ENCODE peak calls at places on chromosome 3, in seven cellular contexts. U is hepatocyte, D is neural progenitor cell, N is SK-N-SH, R is OCI-LY7, S is GM23248, P is GM23338. H is an unnamed sample.

GRCh38 chr3:24235121-24235520 is 259.5 kb downstream of the THRB start:
- DNase-seq in U (peak), D (no peak), N (no peak), R (no peak), S (no peak), P (no peak), H (peak)

GRCh38 chr3:83065861-83066260 is 1304.4 kb upstream of the GBE1 start:
- DNase-seq in U (no peak), D (no peak), N (no peak), R (no peak), S (no peak), P (no peak), H (peak)

GRCh38 chr3:106635271-106635670 is 742.0 kb upstream of the CCDC54 start:
- DNase-seq in U (no peak), D (no peak), N (no peak), R (no peak), S (peak), P (no peak), H (peak)

GRCh38 chr3:57004154-57004730 is 56.2 kb upstream of the SPATA12 start:
- DNase-seq in U (no peak), D (no peak), N (peak), R (no peak), S (no peak), P (no peak), H (no peak)

GRCh38 chr3:153901152-153901551 is 220.0 kb upstream of the ARHGEF26 start:
- DNase-seq in U (no peak), D (no peak), N (no peak), R (no peak), S (peak), P (no peak), H (peak)

GRCh38 chr3:146658841-146659240 is 53.7 kb upstream of the PLSCR5 start:
- DNase-seq in U (no peak), D (no peak), N (no peak), R (no peak), S (no peak), P (no peak), H (peak)

GRCh38 chr3:124441766-124442165 is 288.5 kb upstream of the UMPS start:
- DNase-seq in U (no peak), D (no peak), N (no peak), R (no peak), S (no peak), P (peak), H (no peak)

GRCh38 chr3:132660056-132660744 is at the start of gene UBA5:
- DNase-seq in U (peak), D (peak), N (peak), R (peak), S (peak), P (peak), H (peak)

GRCh38 chr3:185549651-185550111 is 2.7 kb downstream of the LIPH start:
- DNase-seq in U (no peak), D (no peak), N (no peak), R (no peak), S (peak), P (no peak), H (peak)

GRCh38 chr3:23650371-23651140 is 155.2 kb upstream of the UBE2E1 start:
- DNase-seq in U (no peak), D (no peak), N (no peak), R (no peak), S (peak), P (no peak), H (peak)

GRCh38 chr3:187490366-187490765 is 122.2 kb downstream of the RTP4 start:
- DNase-seq in U (no peak), D (no peak), N (no peak), R (no peak), S (no peak), P (no peak), H (no peak)

GRCh38 chr3:98450372-98450771 is 12.6 kb upstream of the OR5K1 start:
- DNase-seq in U (no peak), D (no peak), N (no peak), R (no peak), S (no peak), P (no peak), H (no peak)

GRCh38 chr3:128557531-128558280 is 64.7 kb upstream of the GATA2 start:
- DNase-seq in U (no peak), D (no peak), N (no peak), R (no peak), S (no peak), P (no peak), H (no peak)

GRCh38 chr3:173993299-173993698 is 595.8 kb downstream of the NLGN1 start:
- DNase-seq in U (peak), D (no peak), N (peak), R (no peak), S (peak), P (peak), H (peak)

GRCh38 chr3:69364354-69364753 is 21.5 kb downstream of the FRMD4B start:
- DNase-seq in U (no peak), D (no peak), N (peak), R (no peak), S (peak), P (no peak), H (peak)

GRCh38 chr3:141449424-141449823 is 37.4 kb upstream of the RASA2 start:
- DNase-seq in U (no peak), D (no peak), N (peak), R (no peak), S (no peak), P (no peak), H (no peak)

GRCh38 chr3:81592101-81592500 is 169.3 kb downstream of the GBE1 start:
- DNase-seq in U (no peak), D (no peak), N (no peak), R (no peak), S (peak), P (peak), H (peak)

GRCh38 chr3:185393055-185393454 is 30.1 kb downstream of the MAP3K13 start:
- DNase-seq in U (no peak), D (no peak), N (no peak), R (no peak), S (no peak), P (no peak), H (no peak)

GRCh38 chr3:118907909-118908308 is 126.7 kb downstream of the IGSF11 start:
- DNase-seq in U (no peak), D (no peak), N (no peak), R (no peak), S (no peak), P (peak), H (no peak)

GRCh38 chr3:39127907-39128303 is 20.4 kb downstream of the TTC21A start:
- DNase-seq in U (no peak), D (no peak), N (no peak), R (peak), S (no peak), P (no peak), H (no peak)

GRCh38 chr3:39127296-39127906 is 19.9 kb downstream of the TTC21A start:
- DNase-seq in U (no peak), D (no peak), N (no peak), R (no peak), S (no peak), P (no peak), H (no peak)

GRCh38 chr3:39125837-39126500 is 18.5 kb downstream of the TTC21A start:
- DNase-seq in U (no peak), D (no peak), N (no peak), R (no peak), S (peak), P (no peak), H (peak)

GRCh38 chr3:39124876-39125836 is 17.7 kb downstream of the TTC21A start:
- DNase-seq in U (peak), D (peak), N (no peak), R (no peak), S (peak), P (peak), H (peak)

DNA sequence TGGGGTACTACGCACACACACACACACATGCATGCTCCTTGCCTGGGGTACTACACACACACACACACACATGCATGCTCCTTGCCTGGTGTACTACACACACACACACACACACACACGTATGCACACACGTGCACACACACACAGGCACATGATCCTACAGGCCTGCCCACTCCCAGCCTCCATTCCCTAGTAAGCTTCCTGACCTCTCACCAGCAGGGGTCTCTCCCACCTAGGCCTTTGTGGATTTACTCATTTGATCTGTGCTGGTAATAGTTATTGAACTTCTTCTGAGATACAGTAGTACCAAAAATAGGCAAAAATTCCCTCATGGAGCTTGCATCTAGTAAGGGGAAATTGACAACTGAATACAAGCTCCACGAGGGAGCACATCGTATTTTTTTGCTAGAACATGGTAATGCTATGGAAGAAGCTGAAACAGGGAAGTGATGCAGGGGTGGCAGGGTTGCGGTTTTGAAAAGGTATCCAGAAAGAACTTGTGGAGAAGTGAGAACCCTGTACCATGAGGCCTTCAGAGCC is 19.1 kb downstream of the TTC21A start:
- DNase-seq in U (peak), D (peak), N (peak), R (peak), S (peak), P (peak), H (peak)
- TF ChIP-seq EZH2phosphoT487 in U (no peak), D (no peak), N (no peak), R (no peak), S (no peak), P (no peak), H (no peak)

GRCh38 chr3:114551770-114552526 is 258.1 kb downstream of the TIGIT start:
- DNase-seq in U (no peak), D (no peak), N (no peak), R (no peak), S (peak), P (no peak), H (peak)

GRCh38 chr3:114552527-114552812 is 258.6 kb downstream of the TIGIT start:
- DNase-seq in U (peak), D (no peak), N (no peak), R (no peak), S (no peak), P (no peak), H (no peak)

GRCh38 chr3:114556832-114557231 is 263.0 kb downstream of the TIGIT start:
- DNase-seq in U (no peak), D (no peak), N (no peak), R (no peak), S (no peak), P (no peak), H (no peak)

GRCh38 chr3:114553949-114554593 is 260.2 kb downstream of the TIGIT start:
- DNase-seq in U (no peak), D (no peak), N (no peak), R (no peak), S (peak), P (no peak), H (no peak)

DNA sequence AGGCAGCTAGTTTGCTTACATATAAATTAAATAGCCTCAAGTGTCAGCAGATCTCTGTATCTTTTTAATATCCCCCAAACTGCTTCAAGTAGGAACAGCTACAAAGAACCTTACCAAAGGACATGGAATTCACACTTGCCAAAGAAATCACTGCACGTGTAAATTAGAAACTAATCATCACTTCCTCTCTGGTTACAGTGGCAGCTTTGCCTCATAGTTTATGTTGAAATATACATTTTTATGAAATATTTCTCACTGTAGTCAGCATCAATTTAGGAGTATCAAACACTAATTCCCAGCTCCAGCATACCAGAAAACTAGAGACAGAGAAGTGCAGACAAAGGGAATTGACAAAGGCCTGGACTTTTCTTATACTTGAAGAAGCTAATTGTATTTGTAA is 260.9 kb downstream of the TIGIT start:
- DNase-seq in U (no peak), D (no peak), N (no peak), R (no peak), S (peak), P (no peak), H (no peak)
- TF ChIP-seq EZH2phosphoT487 in U (no peak), D (no peak), N (no peak), R (no peak), S (no peak), P (no peak), H (no peak)

DNA sequence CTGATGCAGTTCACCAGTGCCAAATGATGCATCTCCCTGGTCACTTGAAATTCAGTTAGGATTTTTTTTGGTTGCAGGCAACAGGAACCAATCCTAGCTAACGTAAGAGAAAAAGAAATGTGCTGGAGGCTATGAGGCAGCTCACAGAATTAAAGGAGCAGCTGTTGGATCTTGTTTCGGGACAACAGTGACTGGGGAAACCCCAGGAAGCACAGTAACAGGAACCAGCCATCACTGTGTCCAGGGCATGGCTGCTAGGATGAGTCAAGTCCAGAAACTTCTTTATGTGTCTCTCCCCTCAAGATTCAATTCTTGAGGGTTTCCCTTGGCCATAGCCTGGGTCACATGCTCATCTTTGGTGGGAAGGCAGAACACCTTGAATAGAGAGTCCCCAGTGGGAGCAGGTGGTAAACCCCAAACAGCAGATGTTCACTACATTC is 39.0 kb downstream of the CHST2 start:
- DNase-seq in U (no peak), D (no peak), N (no peak), R (no peak), S (peak), P (no peak), H (no peak)
- TF ChIP-seq EZH2phosphoT487 in U (no peak), D (no peak), N (no peak), R (no peak), S (no peak), P (no peak), H (no peak)

GRCh38 chr3:168909260-168909659 is 754.3 kb downstream of the MECOM start:
- DNase-seq in U (no peak), D (no peak), N (no peak), R (no peak), S (peak), P (no peak), H (no peak)

GRCh38 chr3:168914662-168915061 is 748.9 kb downstream of the MECOM start:
- DNase-seq in U (no peak), D (no peak), N (no peak), R (no peak), S (peak), P (peak), H (peak)
- TF ChIP-seq EZH2phosphoT487 in U (no peak), D (no peak), N (no peak), R (no peak), S (no peak), P (no peak), H (no peak)

DNA sequence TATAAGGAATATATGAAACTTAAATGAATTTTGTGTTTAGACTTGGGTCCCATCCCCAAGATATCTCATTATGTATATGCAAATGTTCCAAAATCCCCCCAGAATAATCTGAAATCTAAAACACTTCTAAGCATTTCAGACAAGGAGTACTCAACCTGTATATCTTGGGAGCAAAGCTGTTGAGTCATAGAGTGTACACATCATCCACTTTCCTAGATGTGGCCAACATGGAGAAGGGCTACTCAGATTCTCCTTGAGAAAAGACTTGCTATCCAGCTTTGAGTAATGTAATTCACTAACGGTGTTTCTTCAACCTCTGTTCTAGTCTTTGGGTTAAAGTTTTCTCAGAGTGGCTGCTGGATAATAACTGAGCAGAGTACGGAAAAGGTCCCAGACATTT is 215.5 kb upstream of the POU1F1 start:
- DNase-seq in U (no peak), D (no peak), N (no peak), R (no peak), S (peak), P (no peak), H (peak)
- TF ChIP-seq EZH2phosphoT487 in U (no peak), D (no peak), N (no peak), R (no peak), S (no peak), P (no peak), H (no peak)

DNA sequence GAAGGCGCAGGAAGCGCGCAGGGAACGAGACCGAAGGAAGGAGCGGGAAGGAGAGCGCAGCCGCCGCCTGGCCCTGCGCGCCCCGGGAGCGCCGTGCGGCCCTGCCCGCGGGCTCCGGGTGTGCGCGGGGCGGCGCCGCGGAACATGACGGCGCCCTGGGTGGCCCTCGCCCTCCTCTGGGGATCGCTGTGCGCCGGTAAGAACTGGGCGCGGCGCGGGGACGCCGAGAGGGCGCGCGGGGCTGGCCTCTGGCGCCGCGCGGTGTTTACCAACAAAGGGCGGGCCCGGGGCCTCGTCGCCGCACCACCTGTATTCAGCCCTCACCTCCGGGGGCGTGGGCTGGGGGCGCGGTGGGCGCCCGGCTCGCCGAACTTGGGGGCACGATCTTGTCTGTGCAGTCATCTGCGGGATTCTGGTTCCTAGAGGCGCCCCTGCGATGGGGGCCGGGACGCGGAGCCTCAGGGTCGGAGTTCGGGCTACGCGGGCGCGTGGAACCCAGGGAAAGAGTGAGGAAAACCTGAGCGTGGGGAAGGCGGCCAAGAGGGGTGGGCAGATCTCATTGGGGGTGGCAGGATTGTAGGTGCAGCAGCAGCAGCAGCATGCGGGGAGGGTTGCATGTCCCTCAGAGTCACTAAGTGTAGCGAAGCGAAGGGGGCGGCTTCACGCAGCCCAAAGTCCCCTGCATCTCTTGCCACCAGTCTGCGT is 641 bp downstream of the ACVR2B start:
- DNase-seq in U (peak), D (peak), N (peak), R (peak), S (peak), P (peak), H (peak)
- TF ChIP-seq EZH2phosphoT487 in U (no peak), D (no peak), N (no peak), R (no peak), S (no peak), P (no peak), H (no peak)